ENCODE peak calls at places on chromosomes 12 and 14, in eight cellular contexts. One of them, this sample, is unnamed.

GRCh38 chr12:42790761-42791151 is 201.2 kb upstream of the PRICKLE1 start:
- DNase-seq in GM03348: peak
- DNase-seq in BE2C: peak
- DNase-seq in activated CD8-positive, alpha-beta T cell treated with anti-CD3 and anti-CD28 coated beads for 36 hours: no peak
- DNase-seq in amniotic stem cell: no peak
- DNase-seq in activated naive CD4-positive, alpha-beta T cell: no peak
- DNase-seq in stimulated activated CD4-positive, alpha-beta T cell treated with anti-CD3 and anti-CD28 coated beads, Interleukin-12 subunit alpha, Interleukin-12 subunit beta, amount 100 ng/mL, for 24 hours: no peak
- DNase-seq in DMS79: no peak
- DNase-seq in this sample: no peak

GRCh38 chr14:39398382-39398781 is 33.9 kb downstream of the FBXO33 start:
- DNase-seq in GM03348: no peak
- DNase-seq in BE2C: no peak
- DNase-seq in activated CD8-positive, alpha-beta T cell treated with anti-CD3 and anti-CD28 coated beads for 36 hours: no peak
- DNase-seq in amniotic stem cell: no peak
- DNase-seq in activated naive CD4-positive, alpha-beta T cell: no peak
- DNase-seq in stimulated activated CD4-positive, alpha-beta T cell treated with anti-CD3 and anti-CD28 coated beads, Interleukin-12 subunit alpha, Interleukin-12 subunit beta, amount 100 ng/mL, for 24 hours: no peak
- DNase-seq in DMS79: no peak
- DNase-seq in this sample: no peak

GRCh38 chr14:101183376-101184103 is 280.0 kb upstream of the RTL1 start:
- DNase-seq in GM03348: peak
- DNase-seq in BE2C: peak
- DNase-seq in activated CD8-positive, alpha-beta T cell treated with anti-CD3 and anti-CD28 coated beads for 36 hours: no peak
- DNase-seq in amniotic stem cell: no peak
- DNase-seq in activated naive CD4-positive, alpha-beta T cell: no peak
- DNase-seq in stimulated activated CD4-positive, alpha-beta T cell treated with anti-CD3 and anti-CD28 coated beads, Interleukin-12 subunit alpha, Interleukin-12 subunit beta, amount 100 ng/mL, for 24 hours: no peak
- DNase-seq in DMS79: no peak
- DNase-seq in this sample: peak

GRCh38 chr12:4858385-4858784 is 51.3 kb upstream of the KCNA1 start:
- DNase-seq in GM03348: no peak
- DNase-seq in BE2C: no peak
- DNase-seq in activated CD8-positive, alpha-beta T cell treated with anti-CD3 and anti-CD28 coated beads for 36 hours: no peak
- DNase-seq in amniotic stem cell: no peak
- DNase-seq in activated naive CD4-positive, alpha-beta T cell: no peak
- DNase-seq in stimulated activated CD4-positive, alpha-beta T cell treated with anti-CD3 and anti-CD28 coated beads, Interleukin-12 subunit alpha, Interleukin-12 subunit beta, amount 100 ng/mL, for 24 hours: no peak
- DNase-seq in DMS79: no peak
- DNase-seq in this sample: peak

GRCh38 chr12:131091413-131091975 is 137.8 kb downstream of the ADGRD1 start:
- DNase-seq in GM03348: no peak
- DNase-seq in BE2C: peak
- DNase-seq in activated CD8-positive, alpha-beta T cell treated with anti-CD3 and anti-CD28 coated beads for 36 hours: peak
- DNase-seq in amniotic stem cell: no peak
- DNase-seq in activated naive CD4-positive, alpha-beta T cell: no peak
- DNase-seq in stimulated activated CD4-positive, alpha-beta T cell treated with anti-CD3 and anti-CD28 coated beads, Interleukin-12 subunit alpha, Interleukin-12 subunit beta, amount 100 ng/mL, for 24 hours: no peak
- DNase-seq in DMS79: no peak
- DNase-seq in this sample: no peak

GRCh38 chr12:79681008-79681590 is 9.7 kb downstream of the PAWR start:
- DNase-seq in GM03348: no peak
- DNase-seq in BE2C: no peak
- DNase-seq in activated CD8-positive, alpha-beta T cell treated with anti-CD3 and anti-CD28 coated beads for 36 hours: no peak
- DNase-seq in amniotic stem cell: no peak
- DNase-seq in activated naive CD4-positive, alpha-beta T cell: no peak
- DNase-seq in stimulated activated CD4-positive, alpha-beta T cell treated with anti-CD3 and anti-CD28 coated beads, Interleukin-12 subunit alpha, Interleukin-12 subunit beta, amount 100 ng/mL, for 24 hours: no peak
- DNase-seq in DMS79: no peak
- DNase-seq in this sample: no peak

GRCh38 chr12:12983420-12984035 is 16.5 kb downstream of the HEBP1 start:
- DNase-seq in GM03348: peak
- DNase-seq in BE2C: peak
- DNase-seq in activated CD8-positive, alpha-beta T cell treated with anti-CD3 and anti-CD28 coated beads for 36 hours: no peak
- DNase-seq in amniotic stem cell: peak
- DNase-seq in activated naive CD4-positive, alpha-beta T cell: no peak
- DNase-seq in stimulated activated CD4-positive, alpha-beta T cell treated with anti-CD3 and anti-CD28 coated beads, Interleukin-12 subunit alpha, Interleukin-12 subunit beta, amount 100 ng/mL, for 24 hours: no peak
- DNase-seq in DMS79: peak
- DNase-seq in this sample: peak

GRCh38 chr12:128052341-128052740 is 214.6 kb upstream of the TMEM132C start:
- DNase-seq in GM03348: peak
- DNase-seq in BE2C: no peak
- DNase-seq in activated CD8-positive, alpha-beta T cell treated with anti-CD3 and anti-CD28 coated beads for 36 hours: no peak
- DNase-seq in amniotic stem cell: peak
- DNase-seq in activated naive CD4-positive, alpha-beta T cell: no peak
- DNase-seq in stimulated activated CD4-positive, alpha-beta T cell treated with anti-CD3 and anti-CD28 coated beads, Interleukin-12 subunit alpha, Interleukin-12 subunit beta, amount 100 ng/mL, for 24 hours: no peak
- DNase-seq in DMS79: no peak
- DNase-seq in this sample: no peak

GRCh38 chr12:30692470-30692869 is 3.2 kb downstream of the IPO8 start:
- DNase-seq in GM03348: peak
- DNase-seq in BE2C: no peak
- DNase-seq in activated CD8-positive, alpha-beta T cell treated with anti-CD3 and anti-CD28 coated beads for 36 hours: no peak
- DNase-seq in amniotic stem cell: no peak
- DNase-seq in activated naive CD4-positive, alpha-beta T cell: no peak
- DNase-seq in stimulated activated CD4-positive, alpha-beta T cell treated with anti-CD3 and anti-CD28 coated beads, Interleukin-12 subunit alpha, Interleukin-12 subunit beta, amount 100 ng/mL, for 24 hours: no peak
- DNase-seq in DMS79: no peak
- DNase-seq in this sample: no peak

GRCh38 chr12:49959570-49960473 is 1.9 kb upstream of the AQP5 start:
- DNase-seq in GM03348: no peak
- DNase-seq in BE2C: no peak
- DNase-seq in activated CD8-positive, alpha-beta T cell treated with anti-CD3 and anti-CD28 coated beads for 36 hours: no peak
- DNase-seq in amniotic stem cell: no peak
- DNase-seq in activated naive CD4-positive, alpha-beta T cell: no peak
- DNase-seq in stimulated activated CD4-positive, alpha-beta T cell treated with anti-CD3 and anti-CD28 coated beads, Interleukin-12 subunit alpha, Interleukin-12 subunit beta, amount 100 ng/mL, for 24 hours: no peak
- DNase-seq in DMS79: peak
- DNase-seq in this sample: no peak

GRCh38 chr14:90759370-90760054 is 56.7 kb downstream of the TTC7B start:
- DNase-seq in GM03348: no peak
- DNase-seq in BE2C: no peak
- DNase-seq in activated CD8-positive, alpha-beta T cell treated with anti-CD3 and anti-CD28 coated beads for 36 hours: peak
- DNase-seq in amniotic stem cell: no peak
- DNase-seq in activated naive CD4-positive, alpha-beta T cell: no peak
- DNase-seq in stimulated activated CD4-positive, alpha-beta T cell treated with anti-CD3 and anti-CD28 coated beads, Interleukin-12 subunit alpha, Interleukin-12 subunit beta, amount 100 ng/mL, for 24 hours: no peak
- DNase-seq in DMS79: no peak
- DNase-seq in this sample: peak

GRCh38 chr12:130421896-130422295 is 84.2 kb downstream of the PIWIL1 start:
- DNase-seq in GM03348: no peak
- DNase-seq in BE2C: no peak
- DNase-seq in activated CD8-positive, alpha-beta T cell treated with anti-CD3 and anti-CD28 coated beads for 36 hours: no peak
- DNase-seq in amniotic stem cell: no peak
- DNase-seq in activated naive CD4-positive, alpha-beta T cell: no peak
- DNase-seq in stimulated activated CD4-positive, alpha-beta T cell treated with anti-CD3 and anti-CD28 coated beads, Interleukin-12 subunit alpha, Interleukin-12 subunit beta, amount 100 ng/mL, for 24 hours: no peak
- DNase-seq in DMS79: no peak
- DNase-seq in this sample: no peak

GRCh38 chr14:37591311-37591940 is 3.6 kb downstream of the FOXA1 start:
- DNase-seq in GM03348: no peak
- DNase-seq in BE2C: no peak
- DNase-seq in activated CD8-positive, alpha-beta T cell treated with anti-CD3 and anti-CD28 coated beads for 36 hours: no peak
- DNase-seq in amniotic stem cell: no peak
- DNase-seq in activated naive CD4-positive, alpha-beta T cell: no peak
- DNase-seq in stimulated activated CD4-positive, alpha-beta T cell treated with anti-CD3 and anti-CD28 coated beads, Interleukin-12 subunit alpha, Interleukin-12 subunit beta, amount 100 ng/mL, for 24 hours: no peak
- DNase-seq in DMS79: peak
- DNase-seq in this sample: no peak

GRCh38 chr14:71396050-71396677 is 488.9 kb downstream of the PCNX1 start:
- DNase-seq in GM03348: no peak
- DNase-seq in BE2C: no peak
- DNase-seq in activated CD8-positive, alpha-beta T cell treated with anti-CD3 and anti-CD28 coated beads for 36 hours: no peak
- DNase-seq in amniotic stem cell: no peak
- DNase-seq in activated naive CD4-positive, alpha-beta T cell: no peak
- DNase-seq in stimulated activated CD4-positive, alpha-beta T cell treated with anti-CD3 and anti-CD28 coated beads, Interleukin-12 subunit alpha, Interleukin-12 subunit beta, amount 100 ng/mL, for 24 hours: no peak
- DNase-seq in DMS79: peak
- DNase-seq in this sample: no peak

GRCh38 chr12:109500406-109501185 is 23.2 kb downstream of the UBE3B start:
- DNase-seq in GM03348: no peak
- DNase-seq in BE2C: no peak
- DNase-seq in activated CD8-positive, alpha-beta T cell treated with anti-CD3 and anti-CD28 coated beads for 36 hours: no peak
- DNase-seq in amniotic stem cell: no peak
- DNase-seq in activated naive CD4-positive, alpha-beta T cell: no peak
- DNase-seq in stimulated activated CD4-positive, alpha-beta T cell treated with anti-CD3 and anti-CD28 coated beads, Interleukin-12 subunit alpha, Interleukin-12 subunit beta, amount 100 ng/mL, for 24 hours: no peak
- DNase-seq in DMS79: no peak
- DNase-seq in this sample: no peak

This sample was measured in SK-N-DZ.